ENCODE peak calls at places on chromosomes 11 and 22, in seven cellular contexts. W, V, N, B, Z, S and U are unnamed samples. For H3K4me1, the result is how much of the 10 kb centered on the place peaks cover.

GRCh38 chr11:57514538-57515331 is 767 bp downstream of the SLC43A1 start:
- DNase-seq in B (peak), W (peak), S (peak), V (peak), Z (peak), N (peak), U (peak)

GRCh38 chr11:69715446-69715845 is 11.6 kb upstream of the FGF19 start:
- DNase-seq in N (no peak), V (no peak), B (no peak), Z (no peak), W (no peak), S (no peak), U (no peak)

GRCh38 chr11:33360642-33361041 is 103.5 kb downstream of the HIPK3 start:
- DNase-seq in N (no peak), W (no peak), S (no peak), V (no peak), B (no peak), Z (no peak), U (no peak)

GRCh38 chr11:117458275-117459120 is 130.8 kb downstream of the CEP164 start:
- DNase-seq in S (no peak), W (no peak), Z (peak), B (peak), V (no peak), N (peak), U (no peak)

GRCh38 chr22:30301995-30302809 is 12.9 kb upstream of the CASTOR1 start:
- DNase-seq in S (peak), W (peak), V (no peak), B (no peak), N (peak), Z (peak), U (no peak)

GRCh38 chr11:128859563-128860441 is 7.3 kb downstream of the KCNJ1 start:
- DNase-seq in B (no peak), N (peak), Z (peak), S (no peak), W (peak), V (peak), U (peak)

GRCh38 chr11:2474059-2474901 is 29.5 kb downstream of the KCNQ1 start:
- DNase-seq in W (peak), Z (no peak), V (no peak), B (no peak), N (no peak), S (no peak), U (peak)

GRCh38 chr11:19913236-19913892 is 200.7 kb downstream of the NAV2 start:
- DNase-seq in B (no peak), N (peak), Z (no peak), V (no peak), W (no peak), S (no peak), U (no peak)

GRCh38 chr22:22748756-22749155 is 104.3 kb downstream of the GGTLC2 start:
- DNase-seq in S (no peak), N (no peak), B (no peak), Z (no peak), V (no peak), W (no peak), U (no peak)

GRCh38 chr11:1877211-1878133 is 14.2 kb downstream of the PRR33 start:
- DNase-seq in B (peak), Z (peak), W (peak), S (peak), N (peak), V (no peak), U (no peak)

GRCh38 chr11:130947481-130947880 is 31.2 kb upstream of the SNX19 start:
- DNase-seq in Z (no peak), B (no peak), W (no peak), N (no peak), S (no peak), V (no peak), U (no peak)

GRCh38 chr22:24435861-24436351 is 8.5 kb downstream of the ADORA2A start:
- DNase-seq in W (no peak), S (peak), Z (peak), B (no peak), V (no peak), N (no peak), U (no peak)

GRCh38 chr11:120131941-120132644 is 5.8 kb downstream of the TRIM29 start:
- DNase-seq in W (peak), S (peak), Z (peak), N (peak), B (peak), V (peak), U (no peak)

GRCh38 chr22:40057652-40058051 is 62.9 kb downstream of the FAM83F start:
- DNase-seq in N (no peak), W (no peak), Z (no peak), B (no peak), V (no peak), S (no peak), U (no peak)

GRCh38 chr11:64007629-64008282 is 21.5 kb downstream of the OTUB1 start:
- DNase-seq in N (peak), Z (peak), V (peak), B (peak), S (peak), W (peak), U (peak)

GRCh38 chr11:12727556-12728070 is 53.4 kb downstream of the TEAD1 start:
- DNase-seq in V (no peak), N (no peak), W (no peak), S (no peak), B (no peak), Z (no peak), U (no peak)

GRCh38 chr22:37681556-37682049 is 4.5 kb upstream of the NOL12 start:
- DNase-seq in V (peak), Z (peak), B (peak), N (peak), W (peak), S (peak), U (peak)

GRCh38 chr11:65478411-65479183 is 20.2 kb upstream of the MALAT1 start:
- DNase-seq in N (peak), Z (peak), S (peak), V (peak), B (peak), W (peak), U (peak)

GRCh38 chr11:120717042-120717441 is 205.5 kb downstream of the GRIK4 start:
- DNase-seq in N (no peak), B (peak), Z (peak), W (no peak), V (no peak), S (no peak), U (no peak)

GRCh38 chr11:118401880-118402590 is 629 bp downstream of the ATP5MG start:
- DNase-seq in S (no peak), B (no peak), Z (no peak), W (no peak), V (no peak), N (no peak), U (no peak)

GRCh38 chr11:7227724-7228123 is 24.0 kb upstream of the SYT9 start:
- DNase-seq in V (no peak), W (no peak), N (no peak), S (no peak), Z (no peak), B (no peak), U (no peak)

GRCh38 chr11:128289048-128289447 is 298.3 kb downstream of the ETS1 start:
- DNase-seq in Z (no peak), N (no peak), V (no peak), B (no peak), S (no peak), W (no peak), U (no peak)

GRCh38 chr11:61075891-61076290 is 26.4 kb upstream of the CD5 start:
- DNase-seq in B (no peak), W (peak), V (no peak), Z (no peak), S (no peak), N (peak), U (no peak)

GRCh38 chr22:42228480-42228879 is 42.0 kb downstream of the TCF20 start:
- DNase-seq in N (peak), W (no peak), V (no peak), Z (no peak), B (no peak), S (no peak), U (no peak)

GRCh38 chr22:27801197-27801615 is 350 bp downstream of the MN1 start:
- DNase-seq in W (peak), N (no peak), Z (no peak), V (no peak), S (no peak), B (no peak), U (peak)

GRCh38 chr11:47104337-47104950 is 72.2 kb downstream of the ARFGAP2 start:
- DNase-seq in N (no peak), V (no peak), S (no peak), Z (no peak), W (no peak), B (no peak), U (no peak)
- H3K27ac ChIP-seq in N (no peak), V (no peak), S (no peak), Z (no peak), W (no peak), B (no peak), U (no peak)

GRCh38 chr11:68010058-68011041 is at the start of gene ALDH3B1:
- DNase-seq in V (peak), N (peak), Z (peak), W (peak), S (peak), B (peak), U (peak)
- TF ChIP-seq POLR2A in V (no peak), N (peak), Z (no peak), W (peak), S (peak), B (no peak), U (no peak)

DNA sequence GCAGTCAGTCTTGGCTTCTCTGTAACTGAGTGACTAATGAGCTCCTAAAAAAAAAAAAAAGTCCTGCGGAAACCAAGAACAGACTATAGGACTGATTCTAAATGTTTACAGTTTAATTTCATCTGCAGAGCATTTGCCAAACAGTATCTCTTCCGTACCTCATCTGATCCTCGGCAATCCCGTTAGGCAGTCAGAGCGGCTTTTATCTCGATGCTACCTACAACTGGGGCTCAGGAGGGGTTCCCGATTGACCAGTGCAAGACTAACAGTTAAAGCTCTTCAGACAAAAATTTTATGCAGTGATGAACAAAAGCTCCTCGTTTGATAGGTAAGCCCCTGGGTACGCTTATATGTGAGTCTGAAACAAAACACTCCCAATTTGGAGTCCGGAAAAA is 628 bp downstream of the KIF18A start:
- DNase-seq in W (no peak), Z (no peak), N (no peak), B (no peak), S (no peak), V (no peak), U (no peak)
- H3K4me1 ChIP-seq in W (under half), Z (half or more), N (under half), B (under half), S (under half), V (under half), U (under half)

GRCh38 chr11:109521571-109522086 is 99.6 kb downstream of the C11orf87 start:
- DNase-seq in S (no peak), N (no peak), B (no peak), Z (no peak), V (no peak), W (no peak), U (no peak)

GRCh38 chr11:109514313-109515018 is 92.5 kb downstream of the C11orf87 start:
- DNase-seq in V (no peak), N (no peak), Z (no peak), S (no peak), B (no peak), W (no peak), U (no peak)

GRCh38 chr11:109522116-109522755 is 100.2 kb downstream of the C11orf87 start:
- DNase-seq in B (no peak), S (no peak), Z (no peak), W (no peak), N (no peak), V (no peak), U (no peak)

GRCh38 chr11:109519253-109519652 is 97.3 kb downstream of the C11orf87 start:
- DNase-seq in W (no peak), Z (no peak), V (no peak), N (no peak), B (no peak), S (no peak), U (no peak)
- H3K27ac ChIP-seq in W (no peak), Z (no peak), V (no peak), N (no peak), B (no peak), S (no peak), U (no peak)

DNA sequence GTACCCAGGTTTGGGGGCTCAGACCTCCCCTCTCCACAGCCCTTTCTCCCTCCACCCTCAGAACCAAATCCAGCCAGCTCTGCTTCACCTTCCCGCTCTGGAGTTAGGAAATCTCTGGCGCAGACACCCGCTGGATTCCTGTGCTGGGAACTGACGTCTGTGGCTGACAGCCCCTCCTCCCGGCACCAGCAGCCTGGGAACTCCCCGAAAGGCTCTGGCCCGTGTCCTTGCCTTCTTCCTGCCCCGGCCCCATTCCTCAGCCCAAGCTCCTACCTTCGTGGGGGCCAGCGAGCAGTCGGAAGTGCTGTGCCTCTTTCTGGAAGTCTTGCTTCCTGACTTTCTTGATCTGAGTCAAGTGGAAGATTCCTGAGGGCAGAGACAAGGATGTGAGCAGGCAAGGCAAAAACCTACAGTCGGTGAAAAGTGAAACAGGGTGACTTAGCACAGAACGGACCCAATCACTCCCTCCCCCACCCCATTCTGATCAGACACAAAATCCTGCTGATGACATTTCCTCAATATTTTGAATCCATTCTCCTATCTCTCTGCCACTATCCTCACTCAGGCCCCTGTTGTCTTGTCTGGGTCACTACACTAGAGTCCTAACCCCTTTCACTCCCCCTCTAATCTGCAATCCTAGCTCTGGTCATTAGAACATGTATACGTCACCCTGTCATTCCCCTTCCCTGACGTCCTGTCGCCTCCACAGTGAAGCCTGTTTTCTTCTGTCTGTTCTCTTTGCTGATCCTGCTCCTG is 34.1 kb downstream of the CHRDL2 start:
- DNase-seq in Z (peak), V (peak), B (peak), W (peak), S (peak), N (peak), U (peak)
- TF ChIP-seq POLR2A in Z (no peak), V (peak), B (no peak), W (peak), S (no peak), N (peak), U (no peak)

GRCh38 chr11:125585486-125585885 is 7.2 kb upstream of the STT3A start:
- DNase-seq in S (no peak), Z (no peak), B (no peak), V (no peak), W (no peak), N (no peak), U (no peak)

GRCh38 chr11:125586618-125587017 is 6.0 kb upstream of the STT3A start:
- DNase-seq in N (no peak), W (no peak), Z (no peak), S (no peak), B (no peak), V (no peak), U (no peak)

GRCh38 chr11:125587480-125587879 is 5.2 kb upstream of the STT3A start:
- DNase-seq in W (no peak), V (no peak), B (no peak), S (no peak), N (no peak), Z (no peak), U (no peak)

GRCh38 chr11:125591659-125592304 is 870 bp upstream of the STT3A start:
- DNase-seq in S (peak), V (peak), B (no peak), N (peak), Z (peak), W (peak), U (peak)

GRCh38 chr11:125588505-125588904 is 4.1 kb upstream of the STT3A start:
- DNase-seq in V (no peak), B (no peak), N (no peak), Z (no peak), S (no peak), W (no peak), U (no peak)
- H3K4me1 ChIP-seq in V (under half), B (under half), N (under half), Z (under half), S (under half), W (under half), U (under half)

GRCh38 chr11:110174645-110175310 is 81.6 kb downstream of the ZC3H12C start:
- DNase-seq in Z (no peak), B (no peak), V (no peak), S (no peak), W (no peak), N (no peak), U (peak)

GRCh38 chr11:110169738-110170137 is 76.5 kb downstream of the ZC3H12C start:
- DNase-seq in Z (no peak), S (no peak), W (no peak), N (no peak), B (no peak), V (no peak), U (no peak)

GRCh38 chr11:110176366-110177056 is 83.3 kb downstream of the ZC3H12C start:
- DNase-seq in Z (peak), B (no peak), W (no peak), V (no peak), N (no peak), S (no peak), U (no peak)

GRCh38 chr11:110173775-110174644 is 80.8 kb downstream of the ZC3H12C start:
- DNase-seq in N (peak), W (peak), Z (peak), B (no peak), S (peak), V (peak), U (peak)

DNA sequence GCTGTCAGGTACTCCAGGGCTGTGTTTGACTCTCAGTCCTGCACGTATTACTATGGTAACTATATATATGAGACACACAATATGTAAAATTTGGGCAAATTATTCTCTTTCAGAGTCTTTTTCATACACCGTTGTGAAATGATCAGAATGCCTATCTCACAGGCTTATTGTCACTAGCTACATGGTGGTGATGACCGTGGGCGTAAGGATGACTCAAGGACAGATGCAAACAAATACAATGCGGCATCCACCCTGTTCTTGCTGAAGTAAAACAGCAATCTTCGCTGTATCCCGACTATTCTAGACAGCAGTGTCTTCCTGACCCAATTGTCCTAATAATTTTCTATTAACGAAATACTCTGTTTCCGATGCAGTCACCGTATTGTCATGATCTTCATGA is 79.5 kb downstream of the ZC3H12C start:
- DNase-seq in S (no peak), V (no peak), N (no peak), W (no peak), B (no peak), Z (no peak), U (no peak)
- H3K27ac ChIP-seq in S (no peak), V (no peak), N (no peak), W (no peak), B (no peak), Z (no peak), U (no peak)

DNA sequence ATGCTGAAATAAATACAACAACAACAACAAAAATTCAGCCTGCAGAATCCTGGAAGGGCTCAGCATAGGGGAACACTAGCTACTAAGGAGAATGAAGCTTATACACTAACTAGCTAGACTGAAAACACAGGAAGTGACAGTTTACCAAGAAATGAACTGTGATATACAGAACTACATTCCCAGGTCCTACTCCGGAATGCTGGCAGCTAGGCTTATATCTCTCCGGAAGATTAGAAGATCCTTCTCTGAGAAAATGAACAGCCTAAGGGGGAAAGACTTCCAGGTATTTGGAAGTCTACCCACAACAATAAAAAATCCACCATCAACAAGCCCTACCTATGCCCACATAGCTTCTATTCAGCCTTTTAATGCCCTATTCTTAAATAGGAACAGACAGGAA is 31.0 kb downstream of the CCDC34 start:
- DNase-seq in S (no peak), W (no peak), Z (no peak), B (no peak), V (no peak), N (no peak), U (no peak)
- TF ChIP-seq POLR2A in S (no peak), W (no peak), Z (no peak), B (no peak), V (no peak), N (no peak), U (no peak)